ENCODE peak calls at places on chromosome 13, in eight cellular contexts. One of them, this sample, is unnamed.

GRCh38 chr13:112690242-112690943 is 555 bp downstream of the ATP11A start:
- DNase-seq in HCT116: no peak
- DNase-seq in activated naive CD8-positive, alpha-beta T cell treated with anti-CD3 and anti-CD28 coated beads for 36 hours: no peak
- DNase-seq in T-helper 9 cell: peak
- DNase-seq in stimulated activated CD8-positive, alpha-beta memory T cell treated with anti-CD3 and anti-CD28 coated beads, Interleukin-4, amount 100 ng/mL, for 1 hour: no peak
- DNase-seq in AG10803: peak
- DNase-seq in T follicular helper cell: no peak
- DNase-seq in brain microvascular endothelial cell: no peak
- DNase-seq in this sample: peak

GRCh38 chr13:101383595-101383994 is 32.7 kb downstream of the NALCN start:
- DNase-seq in HCT116: no peak
- DNase-seq in activated naive CD8-positive, alpha-beta T cell treated with anti-CD3 and anti-CD28 coated beads for 36 hours: no peak
- DNase-seq in T-helper 9 cell: no peak
- DNase-seq in stimulated activated CD8-positive, alpha-beta memory T cell treated with anti-CD3 and anti-CD28 coated beads, Interleukin-4, amount 100 ng/mL, for 1 hour: no peak
- DNase-seq in AG10803: no peak
- DNase-seq in T follicular helper cell: no peak
- DNase-seq in brain microvascular endothelial cell: no peak
- DNase-seq in this sample: no peak

GRCh38 chr13:41019027-41019487 is at the start of gene ELF1:
- DNase-seq in HCT116: peak
- DNase-seq in activated naive CD8-positive, alpha-beta T cell treated with anti-CD3 and anti-CD28 coated beads for 36 hours: peak
- DNase-seq in T-helper 9 cell: peak
- DNase-seq in stimulated activated CD8-positive, alpha-beta memory T cell treated with anti-CD3 and anti-CD28 coated beads, Interleukin-4, amount 100 ng/mL, for 1 hour: peak
- DNase-seq in AG10803: peak
- DNase-seq in T follicular helper cell: peak
- DNase-seq in brain microvascular endothelial cell: peak
- DNase-seq in this sample: peak

GRCh38 chr13:65808061-65808460 is 1422.1 kb downstream of the PCDH9 start:
- DNase-seq in HCT116: no peak
- DNase-seq in activated naive CD8-positive, alpha-beta T cell treated with anti-CD3 and anti-CD28 coated beads for 36 hours: no peak
- DNase-seq in T-helper 9 cell: no peak
- DNase-seq in stimulated activated CD8-positive, alpha-beta memory T cell treated with anti-CD3 and anti-CD28 coated beads, Interleukin-4, amount 100 ng/mL, for 1 hour: no peak
- DNase-seq in AG10803: no peak
- DNase-seq in T follicular helper cell: no peak
- DNase-seq in brain microvascular endothelial cell: peak
- DNase-seq in this sample: no peak

GRCh38 chr13:92574499-92574898 is 652.1 kb upstream of the GPC6 start:
- DNase-seq in HCT116: no peak
- DNase-seq in activated naive CD8-positive, alpha-beta T cell treated with anti-CD3 and anti-CD28 coated beads for 36 hours: no peak
- DNase-seq in T-helper 9 cell: no peak
- DNase-seq in stimulated activated CD8-positive, alpha-beta memory T cell treated with anti-CD3 and anti-CD28 coated beads, Interleukin-4, amount 100 ng/mL, for 1 hour: no peak
- DNase-seq in AG10803: no peak
- DNase-seq in T follicular helper cell: no peak
- DNase-seq in brain microvascular endothelial cell: no peak
- DNase-seq in this sample: no peak

GRCh38 chr13:60727140-60727539 is 330.1 kb downstream of the TDRD3 start:
- DNase-seq in HCT116: no peak
- DNase-seq in activated naive CD8-positive, alpha-beta T cell treated with anti-CD3 and anti-CD28 coated beads for 36 hours: no peak
- DNase-seq in T-helper 9 cell: no peak
- DNase-seq in stimulated activated CD8-positive, alpha-beta memory T cell treated with anti-CD3 and anti-CD28 coated beads, Interleukin-4, amount 100 ng/mL, for 1 hour: no peak
- DNase-seq in AG10803: no peak
- DNase-seq in T follicular helper cell: no peak
- DNase-seq in brain microvascular endothelial cell: no peak
- DNase-seq in this sample: no peak

GRCh38 chr13:51999525-51999924 is 11.7 kb downstream of the ATP7B start:
- DNase-seq in HCT116: no peak
- DNase-seq in activated naive CD8-positive, alpha-beta T cell treated with anti-CD3 and anti-CD28 coated beads for 36 hours: no peak
- DNase-seq in T-helper 9 cell: no peak
- DNase-seq in stimulated activated CD8-positive, alpha-beta memory T cell treated with anti-CD3 and anti-CD28 coated beads, Interleukin-4, amount 100 ng/mL, for 1 hour: no peak
- DNase-seq in AG10803: peak
- DNase-seq in T follicular helper cell: no peak
- DNase-seq in brain microvascular endothelial cell: no peak
- DNase-seq in this sample: peak

GRCh38 chr13:94701313-94702180 is 10.8 kb downstream of the SOX21 start:
- DNase-seq in HCT116: no peak
- DNase-seq in activated naive CD8-positive, alpha-beta T cell treated with anti-CD3 and anti-CD28 coated beads for 36 hours: no peak
- DNase-seq in T-helper 9 cell: no peak
- DNase-seq in stimulated activated CD8-positive, alpha-beta memory T cell treated with anti-CD3 and anti-CD28 coated beads, Interleukin-4, amount 100 ng/mL, for 1 hour: no peak
- DNase-seq in AG10803: no peak
- DNase-seq in T follicular helper cell: no peak
- DNase-seq in brain microvascular endothelial cell: no peak
- DNase-seq in this sample: no peak

GRCh38 chr13:76937416-76937815 is 10.9 kb upstream of the ACOD1 start:
- DNase-seq in HCT116: peak
- DNase-seq in activated naive CD8-positive, alpha-beta T cell treated with anti-CD3 and anti-CD28 coated beads for 36 hours: no peak
- DNase-seq in T-helper 9 cell: no peak
- DNase-seq in stimulated activated CD8-positive, alpha-beta memory T cell treated with anti-CD3 and anti-CD28 coated beads, Interleukin-4, amount 100 ng/mL, for 1 hour: no peak
- DNase-seq in AG10803: peak
- DNase-seq in T follicular helper cell: no peak
- DNase-seq in brain microvascular endothelial cell: peak
- DNase-seq in this sample: peak

GRCh38 chr13:98143157-98143553 is 261 bp downstream of the FARP1 start:
- DNase-seq in HCT116: no peak
- DNase-seq in activated naive CD8-positive, alpha-beta T cell treated with anti-CD3 and anti-CD28 coated beads for 36 hours: peak
- DNase-seq in T-helper 9 cell: no peak
- DNase-seq in stimulated activated CD8-positive, alpha-beta memory T cell treated with anti-CD3 and anti-CD28 coated beads, Interleukin-4, amount 100 ng/mL, for 1 hour: no peak
- DNase-seq in AG10803: no peak
- DNase-seq in T follicular helper cell: no peak
- DNase-seq in brain microvascular endothelial cell: no peak
- DNase-seq in this sample: no peak

GRCh38 chr13:98071316-98071715 is 71.6 kb upstream of the FARP1 start:
- DNase-seq in HCT116: no peak
- DNase-seq in activated naive CD8-positive, alpha-beta T cell treated with anti-CD3 and anti-CD28 coated beads for 36 hours: no peak
- DNase-seq in T-helper 9 cell: no peak
- DNase-seq in stimulated activated CD8-positive, alpha-beta memory T cell treated with anti-CD3 and anti-CD28 coated beads, Interleukin-4, amount 100 ng/mL, for 1 hour: no peak
- DNase-seq in AG10803: no peak
- DNase-seq in T follicular helper cell: no peak
- DNase-seq in brain microvascular endothelial cell: no peak
- DNase-seq in this sample: no peak

GRCh38 chr13:75430618-75431209 is 51.3 kb downstream of the TBC1D4 start:
- DNase-seq in HCT116: no peak
- DNase-seq in activated naive CD8-positive, alpha-beta T cell treated with anti-CD3 and anti-CD28 coated beads for 36 hours: no peak
- DNase-seq in T-helper 9 cell: no peak
- DNase-seq in stimulated activated CD8-positive, alpha-beta memory T cell treated with anti-CD3 and anti-CD28 coated beads, Interleukin-4, amount 100 ng/mL, for 1 hour: no peak
- DNase-seq in AG10803: no peak
- DNase-seq in T follicular helper cell: no peak
- DNase-seq in brain microvascular endothelial cell: no peak
- DNase-seq in this sample: no peak

GRCh38 chr13:95023405-95023804 is 277.8 kb downstream of the ABCC4 start:
- DNase-seq in HCT116: no peak
- DNase-seq in activated naive CD8-positive, alpha-beta T cell treated with anti-CD3 and anti-CD28 coated beads for 36 hours: no peak
- DNase-seq in T-helper 9 cell: no peak
- DNase-seq in stimulated activated CD8-positive, alpha-beta memory T cell treated with anti-CD3 and anti-CD28 coated beads, Interleukin-4, amount 100 ng/mL, for 1 hour: no peak
- DNase-seq in AG10803: no peak
- DNase-seq in T follicular helper cell: no peak
- DNase-seq in brain microvascular endothelial cell: no peak
- DNase-seq in this sample: no peak

GRCh38 chr13:42056146-42056545 is 7.7 kb downstream of the DGKH start:
- DNase-seq in HCT116: no peak
- DNase-seq in activated naive CD8-positive, alpha-beta T cell treated with anti-CD3 and anti-CD28 coated beads for 36 hours: no peak
- DNase-seq in T-helper 9 cell: no peak
- DNase-seq in stimulated activated CD8-positive, alpha-beta memory T cell treated with anti-CD3 and anti-CD28 coated beads, Interleukin-4, amount 100 ng/mL, for 1 hour: no peak
- DNase-seq in AG10803: no peak
- DNase-seq in T follicular helper cell: no peak
- DNase-seq in brain microvascular endothelial cell: no peak
- DNase-seq in this sample: no peak

GRCh38 chr13:58843567-58843966 is 1212.0 kb downstream of the PCDH17 start:
- DNase-seq in HCT116: no peak
- DNase-seq in activated naive CD8-positive, alpha-beta T cell treated with anti-CD3 and anti-CD28 coated beads for 36 hours: no peak
- DNase-seq in T-helper 9 cell: no peak
- DNase-seq in stimulated activated CD8-positive, alpha-beta memory T cell treated with anti-CD3 and anti-CD28 coated beads, Interleukin-4, amount 100 ng/mL, for 1 hour: no peak
- DNase-seq in AG10803: no peak
- DNase-seq in T follicular helper cell: no peak
- DNase-seq in brain microvascular endothelial cell: no peak
- DNase-seq in this sample: no peak

GRCh38 chr13:103351035-103351828 is 285.0 kb upstream of the SLC10A2 start:
- DNase-seq in HCT116: no peak
- DNase-seq in activated naive CD8-positive, alpha-beta T cell treated with anti-CD3 and anti-CD28 coated beads for 36 hours: no peak
- DNase-seq in T-helper 9 cell: no peak
- DNase-seq in stimulated activated CD8-positive, alpha-beta memory T cell treated with anti-CD3 and anti-CD28 coated beads, Interleukin-4, amount 100 ng/mL, for 1 hour: no peak
- DNase-seq in AG10803: no peak
- DNase-seq in T follicular helper cell: no peak
- DNase-seq in brain microvascular endothelial cell: peak
- DNase-seq in this sample: peak

GRCh38 chr13:24050796-24051715 is 109.5 kb upstream of the SPATA13 start:
- DNase-seq in HCT116: no peak
- DNase-seq in activated naive CD8-positive, alpha-beta T cell treated with anti-CD3 and anti-CD28 coated beads for 36 hours: no peak
- DNase-seq in T-helper 9 cell: no peak
- DNase-seq in stimulated activated CD8-positive, alpha-beta memory T cell treated with anti-CD3 and anti-CD28 coated beads, Interleukin-4, amount 100 ng/mL, for 1 hour: no peak
- DNase-seq in AG10803: no peak
- DNase-seq in T follicular helper cell: no peak
- DNase-seq in brain microvascular endothelial cell: no peak
- DNase-seq in this sample: no peak

GRCh38 chr13:29039212-29039611 is 219.1 kb downstream of the MTUS2 start:
- DNase-seq in HCT116: no peak
- DNase-seq in activated naive CD8-positive, alpha-beta T cell treated with anti-CD3 and anti-CD28 coated beads for 36 hours: no peak
- DNase-seq in T-helper 9 cell: no peak
- DNase-seq in stimulated activated CD8-positive, alpha-beta memory T cell treated with anti-CD3 and anti-CD28 coated beads, Interleukin-4, amount 100 ng/mL, for 1 hour: no peak
- DNase-seq in AG10803: no peak
- DNase-seq in T follicular helper cell: no peak
- DNase-seq in brain microvascular endothelial cell: no peak
- DNase-seq in this sample: no peak

GRCh38 chr13:75481176-75482069 is 546 bp downstream of the TBC1D4 start:
- DNase-seq in HCT116: no peak
- DNase-seq in activated naive CD8-positive, alpha-beta T cell treated with anti-CD3 and anti-CD28 coated beads for 36 hours: peak
- DNase-seq in T-helper 9 cell: peak
- DNase-seq in stimulated activated CD8-positive, alpha-beta memory T cell treated with anti-CD3 and anti-CD28 coated beads, Interleukin-4, amount 100 ng/mL, for 1 hour: no peak
- DNase-seq in AG10803: no peak
- DNase-seq in T follicular helper cell: no peak
- DNase-seq in brain microvascular endothelial cell: no peak
- DNase-seq in this sample: peak

GRCh38 chr13:47258384-47258783 is 361.5 kb upstream of the HTR2A start:
- DNase-seq in HCT116: no peak
- DNase-seq in activated naive CD8-positive, alpha-beta T cell treated with anti-CD3 and anti-CD28 coated beads for 36 hours: no peak
- DNase-seq in T-helper 9 cell: no peak
- DNase-seq in stimulated activated CD8-positive, alpha-beta memory T cell treated with anti-CD3 and anti-CD28 coated beads, Interleukin-4, amount 100 ng/mL, for 1 hour: no peak
- DNase-seq in AG10803: peak
- DNase-seq in T follicular helper cell: no peak
- DNase-seq in brain microvascular endothelial cell: no peak
- DNase-seq in this sample: no peak

GRCh38 chr13:108508263-108508662 is 121.1 kb upstream of the MYO16 start:
- DNase-seq in HCT116: peak
- DNase-seq in activated naive CD8-positive, alpha-beta T cell treated with anti-CD3 and anti-CD28 coated beads for 36 hours: no peak
- DNase-seq in T-helper 9 cell: no peak
- DNase-seq in stimulated activated CD8-positive, alpha-beta memory T cell treated with anti-CD3 and anti-CD28 coated beads, Interleukin-4, amount 100 ng/mL, for 1 hour: no peak
- DNase-seq in AG10803: no peak
- DNase-seq in T follicular helper cell: no peak
- DNase-seq in brain microvascular endothelial cell: peak
- DNase-seq in this sample: no peak

GRCh38 chr13:76349700-76350099 is 536.5 kb downstream of the KCTD12 start:
- DNase-seq in HCT116: no peak
- DNase-seq in activated naive CD8-positive, alpha-beta T cell treated with anti-CD3 and anti-CD28 coated beads for 36 hours: no peak
- DNase-seq in T-helper 9 cell: no peak
- DNase-seq in stimulated activated CD8-positive, alpha-beta memory T cell treated with anti-CD3 and anti-CD28 coated beads, Interleukin-4, amount 100 ng/mL, for 1 hour: no peak
- DNase-seq in AG10803: no peak
- DNase-seq in T follicular helper cell: no peak
- DNase-seq in brain microvascular endothelial cell: peak
- DNase-seq in this sample: no peak

GRCh38 chr13:29749401-29750177 is 100.8 kb downstream of the UBL3 start:
- DNase-seq in HCT116: no peak
- DNase-seq in activated naive CD8-positive, alpha-beta T cell treated with anti-CD3 and anti-CD28 coated beads for 36 hours: no peak
- DNase-seq in T-helper 9 cell: no peak
- DNase-seq in stimulated activated CD8-positive, alpha-beta memory T cell treated with anti-CD3 and anti-CD28 coated beads, Interleukin-4, amount 100 ng/mL, for 1 hour: no peak
- DNase-seq in AG10803: peak
- DNase-seq in T follicular helper cell: no peak
- DNase-seq in brain microvascular endothelial cell: peak
- DNase-seq in this sample: peak